ENCODE peak calls at places on chromosomes 13 and 19, in four cellular contexts. P is AG04450, K is breast epithelium, J is colonic mucosa. Z is an unnamed sample.

GRCh38 chr13:98529171-98529570 is 47.7 kb downstream of the STK24 start:
- DNase-seq in J (no peak), P (no peak), K (no peak), Z (no peak)

GRCh38 chr13:42592915-42593718 is 19.2 kb downstream of the TNFSF11 start:
- DNase-seq in J (no peak), P (no peak), K (no peak), Z (no peak)

GRCh38 chr13:42102961-42103688 is 54.7 kb downstream of the DGKH start:
- DNase-seq in P (no peak), J (no peak), K (no peak), Z (no peak)

GRCh38 chr19:55538132-55538531 is 1.2 kb upstream of the SBK2 start:
- DNase-seq in P (no peak), J (no peak), K (no peak), Z (no peak)

GRCh38 chr13:106530907-106531520 is 4.4 kb downstream of the EFNB2 start:
- DNase-seq in P (no peak), K (no peak), J (no peak), Z (no peak)

GRCh38 chr19:45164577-45165335 is 4.0 kb upstream of the NKPD1 start:
- DNase-seq in P (no peak), J (peak), K (peak), Z (peak)

GRCh38 chr19:11881151-11881800 is 6.3 kb upstream of the ZNF69 start:
- DNase-seq in P (no peak), J (peak), K (peak), Z (no peak)

GRCh38 chr13:76854894-76855293 is 31.3 kb downstream of the KCTD12 start:
- DNase-seq in J (no peak), P (no peak), K (no peak), Z (no peak)

GRCh38 chr13:94595006-94595942 is 678 bp downstream of the TGDS start:
- DNase-seq in K (no peak), J (peak), P (no peak), Z (no peak)

GRCh38 chr13:99693351-99693750 is 192.1 kb downstream of the TM9SF2 start:
- DNase-seq in P (no peak), J (no peak), K (no peak), Z (no peak)

GRCh38 chr19:34734601-34735103 is 609 bp downstream of the ZNF181 start:
- DNase-seq in K (no peak), P (no peak), J (peak), Z (no peak)

GRCh38 chr13:40969169-40969901 is 49.8 kb downstream of the ELF1 start:
- DNase-seq in J (no peak), K (no peak), P (no peak), Z (no peak)

GRCh38 chr19:54096642-54097106 is 3.9 kb downstream of the OSCAR start:
- DNase-seq in P (no peak), K (no peak), J (no peak), Z (no peak)

GRCh38 chr19:17902701-17903100 is 30.1 kb upstream of the CCDC124 start:
- DNase-seq in K (no peak), P (peak), J (no peak), Z (peak)

GRCh38 chr19:30681162-30681996 is 309.2 kb downstream of the ZNF536 start:
- DNase-seq in P (no peak), K (no peak), J (no peak), Z (no peak)

GRCh38 chr13:51303882-51304281 is 35.6 kb upstream of the SERPINE3 start:
- DNase-seq in K (no peak), J (no peak), P (no peak), Z (no peak)

GRCh38 chr13:98970293-98970692 is 7.6 kb downstream of the DOCK9 start:
- DNase-seq in J (no peak), K (no peak), P (no peak), Z (no peak)

GRCh38 chr13:95403349-95404140 is 102.3 kb upstream of the ABCC4 start:
- DNase-seq in P (no peak), J (no peak), K (no peak), Z (no peak)

GRCh38 chr19:54548806-54549205 is 24.8 kb upstream of the LILRA2 start:
- DNase-seq in P (no peak), K (no peak), J (no peak), Z (no peak)

GRCh38 chr13:99796175-99796819 is 175.3 kb downstream of the ZIC5 start:
- DNase-seq in J (peak), K (no peak), P (peak), Z (peak)

GRCh38 chr19:45477216-45477615 is 9.4 kb downstream of the FOSB start:
- DNase-seq in J (no peak), P (no peak), K (no peak), Z (no peak)

GRCh38 chr19:35727956-35728706 is 10.3 kb downstream of the KMT2B start:
- DNase-seq in J (no peak), P (no peak), K (no peak), Z (no peak)

GRCh38 chr13:71879129-71879535 is 12.1 kb upstream of the DACH1 start:
- DNase-seq in J (no peak), K (no peak), P (no peak), Z (no peak)

GRCh38 chr13:29187584-29187983 is 367.4 kb downstream of the MTUS2 start:
- DNase-seq in K (no peak), J (no peak), P (no peak), Z (no peak)

GRCh38 chr19:51468545-51468920 is 9.8 kb upstream of the CEACAM18 start:
- DNase-seq in J (no peak), P (no peak), K (no peak), Z (no peak)

GRCh38 chr13:67200605-67201004 is 29.5 kb downstream of the PCDH9 start:
- DNase-seq in K (no peak), P (no peak), J (no peak), Z (no peak)

GRCh38 chr13:44976949-44977583 is 12.2 kb downstream of the NUFIP1 start:
- DNase-seq in J (no peak), P (no peak), K (no peak), Z (no peak)

GRCh38 chr19:18339703-18340102 is 695 bp upstream of the PGPEP1 start:
- DNase-seq in P (no peak), J (peak), K (no peak), Z (no peak)

GRCh38 chr13:26247608-26248007 is 6.3 kb upstream of the CDK8 start:
- DNase-seq in K (no peak), P (no peak), J (no peak), Z (no peak)

GRCh38 chr13:86446311-86446710 is 647.1 kb upstream of the SLITRK6 start:
- DNase-seq in K (no peak), P (no peak), J (no peak), Z (peak)

GRCh38 chr19:17184381-17184841 is 30.7 kb upstream of the USE1 start:
- DNase-seq in K (no peak), J (no peak), P (no peak), Z (no peak)

GRCh38 chr19:9535934-9536333 is 2.5 kb downstream of the ZNF426 start:
- DNase-seq in J (no peak), K (no peak), P (no peak), Z (no peak)

DNA sequence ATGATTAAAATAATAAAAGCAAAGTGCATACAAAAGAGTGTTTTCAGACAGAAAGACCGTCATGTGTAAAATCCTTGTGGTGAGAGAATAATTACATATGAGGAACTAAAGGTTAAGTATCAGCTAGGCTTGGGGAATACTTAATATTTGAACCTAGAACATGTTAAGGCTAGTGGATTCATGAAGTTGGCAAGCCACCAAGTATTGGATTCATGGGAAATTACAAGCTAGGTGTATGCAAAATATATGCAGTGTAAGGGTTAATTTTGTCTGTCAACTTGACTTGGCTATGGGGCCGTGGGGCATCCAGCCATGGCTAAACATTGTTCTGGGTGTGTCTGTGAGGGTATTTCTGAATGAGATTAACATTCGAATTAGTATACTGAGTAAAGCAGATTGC is 533.5 kb upstream of the KLF12 start:
- DNase-seq in J (no peak), P (no peak), K (no peak), Z (no peak)
- H3K4me3 ChIP-seq in J (no peak), P (no peak), K (no peak), Z (no peak)

DNA sequence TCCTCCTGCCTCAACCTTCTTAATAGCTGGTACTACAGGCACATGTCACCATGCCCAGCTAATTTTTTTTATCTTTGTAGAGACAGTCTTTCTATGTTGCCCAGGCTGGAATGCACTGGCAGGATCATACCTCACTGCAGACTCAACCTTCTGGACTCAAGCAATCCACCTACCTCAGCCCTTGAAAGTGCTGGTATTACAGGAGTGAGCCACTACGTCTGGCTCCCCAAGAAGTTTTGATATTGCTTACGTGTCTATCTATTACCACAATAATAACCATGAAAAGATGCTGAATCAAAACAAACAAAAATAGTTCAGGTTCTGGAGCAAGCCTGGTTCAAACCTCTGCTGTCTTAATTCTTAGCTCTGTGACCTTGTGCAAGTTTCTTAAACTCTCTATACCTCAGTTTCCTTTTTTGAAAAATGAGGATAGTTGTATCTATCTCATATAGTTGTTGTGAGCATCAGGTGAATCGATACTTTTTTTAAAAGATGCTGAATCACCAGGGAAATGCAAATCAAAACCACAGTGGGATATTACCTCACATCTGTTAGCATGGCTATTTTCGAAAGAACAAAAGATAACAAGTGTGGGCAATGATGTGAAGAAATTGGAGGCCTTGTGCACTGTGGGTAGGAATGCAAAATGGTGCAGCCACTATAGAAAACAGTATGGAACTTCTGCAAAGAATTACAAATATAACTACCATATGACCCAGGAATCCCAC is 19.0 kb upstream of the LEUTX start:
- DNase-seq in P (no peak), K (no peak), J (no peak), Z (no peak)
- H3K4me3 ChIP-seq in P (no peak), K (no peak), J (no peak), Z (no peak)

GRCh38 chr13:32901994-32902780 is 114.0 kb upstream of the KL start:
- DNase-seq in P (no peak), K (no peak), J (no peak), Z (no peak)
- H3K4me3 ChIP-seq in P (no peak), K (no peak), J (no peak), Z (no peak)

GRCh38 chr19:1149259-1150045 is 24.6 kb downstream of the SBNO2 start:
- DNase-seq in K (no peak), P (no peak), J (no peak), Z (no peak)
- H3K4me3 ChIP-seq in K (no peak), P (no peak), J (no peak), Z (no peak)

DNA sequence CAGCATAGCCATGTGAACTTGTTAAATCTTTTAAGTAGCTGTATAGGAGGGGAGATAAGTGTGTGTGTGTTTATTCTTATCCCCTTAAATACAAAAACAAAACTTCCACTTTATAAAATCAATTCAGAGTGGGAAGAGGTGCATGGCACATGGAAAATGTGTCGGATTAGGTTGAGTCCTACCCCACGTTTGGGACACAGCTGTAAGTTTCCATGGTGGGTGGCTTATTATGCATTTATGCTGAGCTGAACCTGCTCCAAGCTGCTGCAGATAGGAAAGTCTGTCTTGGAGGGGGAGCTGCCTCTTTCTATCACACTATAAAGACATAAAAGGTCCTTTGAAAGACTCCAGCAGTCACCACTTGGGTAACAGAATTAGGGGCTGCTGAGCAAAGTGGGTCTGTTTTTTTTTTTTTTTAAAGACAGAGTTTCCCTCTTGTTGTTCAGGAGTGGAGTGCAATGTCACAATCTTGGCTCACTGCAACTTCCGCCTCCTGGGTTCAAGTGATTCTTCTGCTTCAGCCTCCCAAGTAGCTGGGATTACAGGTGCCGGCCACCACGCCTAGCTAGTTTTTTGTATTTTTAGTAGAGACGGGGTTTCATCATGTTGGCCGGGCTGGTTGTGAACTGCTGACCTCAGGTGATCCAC is 15.2 kb downstream of the ACTN4 start:
- DNase-seq in J (no peak), P (no peak), K (peak), Z (no peak)
- H3K4me3 ChIP-seq in J (no peak), P (no peak), K (peak), Z (no peak)

GRCh38 chr19:49701271-49701786 is 10.4 kb downstream of the CPT1C start:
- DNase-seq in K (no peak), J (no peak), P (no peak), Z (no peak)

GRCh38 chr19:49696115-49696514 is 5.2 kb downstream of the CPT1C start:
- DNase-seq in J (no peak), P (no peak), K (no peak), Z (no peak)

GRCh38 chr19:49699364-49699763 is 8.4 kb downstream of the CPT1C start:
- DNase-seq in P (no peak), K (no peak), J (no peak), Z (no peak)

GRCh38 chr19:49696865-49697264 is 5.9 kb downstream of the CPT1C start:
- DNase-seq in J (no peak), K (no peak), P (no peak), Z (no peak)

GRCh38 chr19:49700563-49700962 is 9.6 kb downstream of the CPT1C start:
- DNase-seq in K (no peak), J (no peak), P (no peak), Z (no peak)
- H3K4me3 ChIP-seq in K (no peak), J (no peak), P (no peak), Z (no peak)

GRCh38 chr19:33622505-33622808 is 704 bp downstream of the CHST8 start:
- DNase-seq in K (no peak), P (no peak), J (no peak), Z (no peak)
- H3K4me3 ChIP-seq in K (peak), P (no peak), J (peak), Z (peak)

DNA sequence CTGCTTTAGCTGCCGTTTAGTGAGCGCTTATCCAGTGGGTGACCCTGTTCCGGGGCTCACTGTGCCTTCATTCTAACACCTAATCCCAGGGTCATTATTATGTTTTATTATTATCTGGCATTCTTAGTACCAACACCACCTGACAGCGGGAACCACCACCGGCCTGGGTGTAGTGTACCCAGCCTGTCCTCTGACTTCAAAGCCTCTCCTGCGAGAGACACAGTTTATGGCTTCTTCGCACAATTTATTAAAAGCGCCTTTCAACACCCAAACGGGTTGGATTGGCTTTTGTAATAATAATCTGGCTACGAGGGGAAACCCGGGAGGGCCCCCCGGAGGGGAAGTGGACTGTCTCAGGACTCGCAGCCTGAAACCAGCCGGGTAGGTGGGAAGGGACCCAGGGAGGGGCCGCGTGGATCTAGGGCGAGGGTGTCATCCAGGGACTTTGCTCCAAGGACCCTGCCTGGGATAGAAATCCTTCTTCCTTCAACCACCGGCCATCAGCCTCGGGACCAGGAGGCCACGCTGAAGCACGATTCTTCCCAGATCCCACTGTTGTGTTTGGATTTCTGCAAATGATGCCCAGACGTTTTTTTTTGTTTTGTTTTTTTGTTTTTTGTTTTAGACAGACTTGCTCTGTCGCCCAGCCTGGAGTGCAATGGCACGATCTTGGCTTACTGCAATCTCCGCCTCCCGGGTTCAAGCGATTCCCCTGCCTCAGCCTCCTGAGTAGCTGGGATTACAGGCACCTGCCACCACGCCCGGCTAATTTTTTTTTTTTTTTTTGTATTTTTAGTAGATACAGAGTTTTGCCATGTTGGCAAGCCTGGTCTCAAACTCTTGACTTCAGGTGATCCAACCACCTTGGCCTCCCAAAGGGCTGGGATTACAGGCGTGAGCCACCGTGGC is 1.6 kb upstream of the ZBTB7A start:
- DNase-seq in K (no peak), P (no peak), J (peak), Z (no peak)
- H3K4me3 ChIP-seq in K (peak), P (peak), J (peak), Z (peak)

DNA sequence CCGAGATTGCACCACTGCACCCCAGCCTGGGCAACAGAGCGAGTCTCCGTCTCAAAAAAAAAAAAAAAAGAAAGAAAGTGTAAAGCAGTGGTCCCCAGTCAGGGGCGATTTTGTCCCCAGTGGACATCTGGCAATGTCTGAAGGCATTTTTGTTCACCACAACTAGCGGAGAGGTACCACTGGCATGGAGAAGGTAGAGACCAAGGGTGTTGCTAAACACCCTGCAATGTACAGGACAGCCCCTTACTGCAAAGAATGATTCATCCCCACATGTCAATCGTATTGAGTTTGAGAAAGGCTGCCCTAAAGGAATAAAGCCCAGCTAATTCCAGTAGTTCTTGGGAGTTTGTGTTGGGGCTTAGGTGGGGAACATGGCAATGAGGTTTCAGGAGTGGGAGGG is 38.7 kb downstream of the CYP4F2 start:
- DNase-seq in K (no peak), J (no peak), P (no peak), Z (no peak)
- H3K4me3 ChIP-seq in K (no peak), J (no peak), P (no peak), Z (no peak)

DNA sequence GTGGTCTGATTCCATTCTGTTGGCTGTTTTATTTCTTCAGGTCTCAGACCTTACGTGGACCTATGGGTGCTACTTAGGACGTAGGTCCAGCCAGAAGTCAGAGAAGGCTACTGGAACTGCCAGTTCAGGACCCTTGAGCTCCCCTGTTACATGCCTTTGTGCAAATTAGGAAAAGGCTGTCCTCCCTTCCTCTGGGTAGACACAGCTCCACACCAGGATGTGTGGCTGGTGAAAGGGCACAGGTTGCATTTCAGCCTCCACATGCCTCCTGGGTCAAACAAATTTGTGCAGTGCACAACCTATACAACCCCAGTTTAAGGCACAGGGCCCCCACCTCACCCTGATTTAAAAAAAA is 43.9 kb upstream of the MAP3K10 start:
- DNase-seq in P (no peak), J (no peak), K (no peak), Z (no peak)
- H3K4me3 ChIP-seq in P (no peak), J (no peak), K (no peak), Z (no peak)